ENCODE peak calls at places on chromosomes 5 and 9, in four cellular contexts. Y, P, G and N are unnamed samples.
A peak's percentile ranks its signal among the peaks of the same experiment; 100 is the strongest.

GRCh38 chr5:83306572-83307241 is 164.8 kb upstream of the VCAN start:
- DNase-seq in G (no peak), P (no peak), Y (peak; percentile 69), N (no peak)

GRCh38 chr9:4334439-4334838 is 34.6 kb upstream of the GLIS3 start:
- DNase-seq in Y (no peak), P (peak; percentile 79), G (peak; percentile 16), N (peak; percentile 85)

GRCh38 chr5:139985290-139985689 is 57.8 kb downstream of the NRG2 start:
- DNase-seq in G (no peak), P (no peak), Y (no peak), N (no peak)

GRCh38 chr9:100428871-100429654 is 2.1 kb downstream of the MSANTD3 start:
- DNase-seq in P (no peak), G (no peak), Y (no peak), N (no peak)

GRCh38 chr5:115583474-115583873 is 18.8 kb downstream of the TICAM2 start:
- DNase-seq in G (no peak), Y (no peak), P (no peak), N (no peak)

GRCh38 chr5:104793452-104794120 is 1231.0 kb upstream of the NUDT12 start:
- DNase-seq in Y (no peak), P (no peak), G (no peak), N (peak; percentile 66)

GRCh38 chr9:8718121-8718725 is 918.6 kb upstream of the DMAC1 start:
- DNase-seq in Y (no peak), G (no peak), P (no peak), N (no peak)

GRCh38 chr5:136200130-136200529 is 7.2 kb upstream of the SMIM32 start:
- DNase-seq in G (no peak), P (no peak), Y (no peak), N (no peak)

GRCh38 chr5:142826741-142827492 is 56.7 kb downstream of the ARHGAP26 start:
- DNase-seq in Y (no peak), P (no peak), G (no peak), N (no peak)

GRCh38 chr5:158758666-158759065 is 341.1 kb downstream of the EBF1 start:
- DNase-seq in P (no peak), Y (no peak), G (no peak), N (no peak)

GRCh38 chr5:38433160-38433861 is 123.1 kb downstream of the LIFR start:
- DNase-seq in G (no peak), Y (no peak), P (no peak), N (no peak)

GRCh38 chr5:21236896-21237830 is 1249.2 kb upstream of the CDH18 start:
- DNase-seq in G (no peak), Y (no peak), P (no peak), N (no peak)

GRCh38 chr5:777756-778161 is 6.8 kb downstream of the ZDHHC11B start:
- DNase-seq in P (no peak), G (no peak), Y (no peak), N (no peak)

GRCh38 chr5:75952291-75952690 is 130.9 kb upstream of the SV2C start:
- DNase-seq in P (no peak), G (no peak), Y (no peak), N (no peak)

GRCh38 chr5:16809816-16810502 is 126.1 kb downstream of the MYO10 start:
- DNase-seq in Y (no peak), G (no peak), P (peak; percentile 49), N (no peak)